ENCODE peak calls at places on chromosomes 2 and 18, in five cellular contexts. A is cardiac fibroblast; G is H7; C is CD8-positive, alpha-beta T cell; B is naive thymus-derived CD4-positive, alpha-beta T cell. S is an unnamed sample.
A peak's percentile ranks its signal among the peaks of the same experiment; 100 is the strongest.

GRCh38 chr2:78994789-78995188 is 30.7 kb upstream of the REG3G start:
- DNase-seq in C (no peak), A (no peak), G (no peak), B (no peak), S (no peak)

GRCh38 chr2:65366595-65367125 is 65.7 kb downstream of the SPRED2 start:
- DNase-seq in B (no peak), C (no peak), G (no peak), A (peak; percentile 90), S (peak; percentile 84)

GRCh38 chr2:110746586-110747521 is 14.5 kb downstream of the ACOXL start:
- DNase-seq in C (no peak), G (no peak), B (no peak), A (no peak), S (no peak)

GRCh38 chr2:112034924-112035323 is 20.1 kb upstream of the TMEM87B start:
- DNase-seq in B (no peak), C (no peak), A (no peak), G (no peak), S (no peak)

GRCh38 chr18:26549103-26549485 is 741 bp upstream of the KCTD1 start:
- DNase-seq in C (no peak), A (peak; percentile 49), B (peak; percentile 34), G (peak; percentile 78), S (peak; percentile 58)

GRCh38 chr2:108460345-108461037 is 11.5 kb downstream of the GCC2 start:
- DNase-seq in B (no peak), G (no peak), C (no peak), A (no peak), S (peak; percentile 13)

GRCh38 chr18:62715829-62716678 is 713 bp downstream of the PHLPP1 start:
- DNase-seq in C (peak; percentile 78), A (peak; percentile 64), G (peak; percentile 76), B (peak; percentile 61), S (peak; percentile 90)

GRCh38 chr2:24643051-24643450 is 150.1 kb downstream of the PTRHD1 start:
- DNase-seq in G (no peak), B (no peak), A (peak; percentile 16), C (no peak), S (no peak)

GRCh38 chr2:239240480-239240881 is 160.3 kb downstream of the HDAC4 start:
- DNase-seq in G (no peak), B (peak; percentile 10), A (no peak), C (peak; percentile 44), S (no peak)

GRCh38 chr18:74040459-74041332 is 106.9 kb downstream of the FBXO15 start:
- DNase-seq in B (peak; percentile 81), G (peak; percentile 68), C (peak; percentile 70), A (peak; percentile 1), S (peak; percentile 49)

GRCh38 chr2:64202206-64202864 is 58.1 kb upstream of the PELI1 start:
- DNase-seq in A (peak; percentile 68), B (no peak), C (no peak), G (no peak), S (peak; percentile 72)

GRCh38 chr2:1645761-1646476 is 98.4 kb downstream of the PXDN start:
- DNase-seq in A (no peak), G (peak; percentile 52), B (no peak), C (no peak), S (no peak)

GRCh38 chr18:13235326-13235937 is 16.9 kb downstream of the LDLRAD4 start:
- DNase-seq in A (no peak), B (no peak), C (peak; percentile 19), G (peak; percentile 33), S (no peak)

GRCh38 chr2:85853499-85854165 is 35.2 kb downstream of the ST3GAL5 start:
- DNase-seq in C (peak; percentile 70), B (peak; percentile 39), G (no peak), A (no peak), S (peak; percentile 70)

GRCh38 chr2:38406597-38407110 is 29.6 kb upstream of the ATL2 start:
- DNase-seq in B (no peak), G (peak; percentile 56), C (no peak), A (peak; percentile 54), S (no peak)

GRCh38 chr18:31512203-31512764 is 14.3 kb downstream of the DSG2 start:
- DNase-seq in A (peak; percentile 60), B (no peak), C (no peak), G (no peak), S (no peak)

GRCh38 chr18:11081009-11081532 is 68.3 kb downstream of the PIEZO2 start:
- DNase-seq in C (no peak), A (no peak), G (no peak), B (no peak), S (peak; percentile 61)

GRCh38 chr2:176136375-176137248 is 7.1 kb downstream of the HOXD8 start:
- DNase-seq in A (no peak), C (no peak), G (peak; percentile 83), B (peak; percentile 20), S (no peak)

GRCh38 chr18:44495151-44495550 is 185.5 kb upstream of the SETBP1 start:
- DNase-seq in C (no peak), B (no peak), G (no peak), A (no peak), S (no peak)

GRCh38 chr18:10010611-10011015 is 96.8 kb downstream of the VAPA start:
- DNase-seq in A (peak; percentile 97), B (no peak), G (no peak), C (no peak), S (no peak)

GRCh38 chr2:191675807-191676667 is 1.9 kb upstream of the NABP1 start:
- DNase-seq in C (peak; percentile 72), B (peak; percentile 38), A (peak; percentile 43), G (no peak), S (peak; percentile 95)

GRCh38 chr2:199206536-199206935 is 251.2 kb downstream of the SATB2 start:
- DNase-seq in C (no peak), G (no peak), B (no peak), A (no peak), S (no peak)

GRCh38 chr2:25362564-25363145 is 20.9 kb upstream of the DNMT3A start:
- DNase-seq in G (no peak), C (peak; percentile 77), B (peak; percentile 52), A (no peak), S (peak; percentile 93)

GRCh38 chr2:23803275-23803964 is 123.5 kb downstream of the ATAD2B start:
- DNase-seq in C (no peak), A (peak; percentile 69), G (no peak), B (no peak), S (no peak)

GRCh38 chr18:9792565-9793226 is 84.6 kb downstream of the RAB31 start:
- DNase-seq in B (peak; percentile 25), A (no peak), C (no peak), G (peak; percentile 76), S (peak; percentile 40)

GRCh38 chr2:134128746-134129145 is 125.1 kb upstream of the MGAT5 start:
- DNase-seq in G (no peak), B (no peak), C (no peak), A (no peak), S (no peak)

GRCh38 chr18:79896746-79897145 is 54.7 kb downstream of the SLC66A2 start:
- DNase-seq in C (no peak), B (no peak), G (no peak), A (no peak), S (no peak)

GRCh38 chr2:15584767-15585469 is 6.8 kb upstream of the DDX1 start:
- DNase-seq in B (no peak), C (no peak), A (peak; percentile 6), G (no peak), S (no peak)

GRCh38 chr2:33153008-33153407 is 206.3 kb downstream of the LTBP1 start:
- DNase-seq in G (no peak), C (no peak), A (peak; percentile 67), B (no peak), S (no peak)

GRCh38 chr2:201258666-201258999 is 1.7 kb upstream of the CASP8 start:
- DNase-seq in G (peak; percentile 33), B (no peak), C (no peak), A (no peak), S (no peak)

GRCh38 chr2:201257941-201258665 is 2.2 kb upstream of the CASP8 start:
- DNase-seq in C (peak; percentile 94), G (peak; percentile 30), B (peak; percentile 83), A (peak; percentile 93), S (peak; percentile 96)

GRCh38 chr2:201259216-201259615 is 1.1 kb upstream of the CASP8 start:
- DNase-seq in A (no peak), C (no peak), B (no peak), G (no peak), S (no peak)

GRCh38 chr2:201256001-201256544 is 4.3 kb upstream of the CASP8 start:
- DNase-seq in G (no peak), A (no peak), C (no peak), B (no peak), S (no peak)

DNA sequence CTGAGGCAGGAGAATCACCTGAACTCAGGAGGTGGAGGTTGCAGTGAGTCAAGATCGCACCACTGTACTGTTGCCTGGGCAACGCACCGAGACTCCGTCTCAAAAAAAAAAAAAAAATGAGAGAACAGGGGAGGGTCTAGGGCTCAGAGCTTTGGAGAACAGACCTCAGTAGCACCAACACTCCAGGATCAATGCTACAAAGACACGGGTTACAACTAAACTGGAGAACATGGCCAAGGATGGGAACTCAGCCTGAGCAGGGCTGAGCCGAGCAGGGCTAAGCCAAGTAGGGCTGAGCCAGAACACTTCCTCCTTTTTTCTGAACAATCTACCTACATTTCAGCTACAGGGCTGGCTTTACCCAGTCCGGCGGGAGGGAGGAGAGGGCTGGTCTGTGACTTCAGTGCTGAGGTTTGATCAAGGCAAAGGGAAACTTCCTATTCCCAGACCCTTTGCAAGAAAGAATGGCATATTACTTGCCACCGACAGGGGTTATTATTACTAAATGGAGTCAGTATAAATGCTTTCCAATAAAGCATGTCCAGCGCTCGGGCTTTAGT is 2.9 kb upstream of the CASP8 start:
- DNase-seq in A (no peak), B (peak; percentile 47), C (peak; percentile 72), G (peak; percentile 19), S (peak; percentile 73)
- H3K4me3 ChIP-seq in A (peak overlapping the region; percentile 61), B (peak overlapping the region; percentile 80), C (peak overlapping the region; percentile 45), G (peak overlapping the region; percentile 33), S (peak overlapping the region; percentile 69)

GRCh38 chr2:236934166-236934565 is 151.5 kb upstream of the COPS8 start:
- DNase-seq in C (no peak), A (no peak), G (no peak), B (no peak), S (no peak)
- H3K4me3 ChIP-seq in C (no peak overlapping the region), A (no peak overlapping the region), G (no peak overlapping the region), B (no peak overlapping the region), S (no peak overlapping the region)

DNA sequence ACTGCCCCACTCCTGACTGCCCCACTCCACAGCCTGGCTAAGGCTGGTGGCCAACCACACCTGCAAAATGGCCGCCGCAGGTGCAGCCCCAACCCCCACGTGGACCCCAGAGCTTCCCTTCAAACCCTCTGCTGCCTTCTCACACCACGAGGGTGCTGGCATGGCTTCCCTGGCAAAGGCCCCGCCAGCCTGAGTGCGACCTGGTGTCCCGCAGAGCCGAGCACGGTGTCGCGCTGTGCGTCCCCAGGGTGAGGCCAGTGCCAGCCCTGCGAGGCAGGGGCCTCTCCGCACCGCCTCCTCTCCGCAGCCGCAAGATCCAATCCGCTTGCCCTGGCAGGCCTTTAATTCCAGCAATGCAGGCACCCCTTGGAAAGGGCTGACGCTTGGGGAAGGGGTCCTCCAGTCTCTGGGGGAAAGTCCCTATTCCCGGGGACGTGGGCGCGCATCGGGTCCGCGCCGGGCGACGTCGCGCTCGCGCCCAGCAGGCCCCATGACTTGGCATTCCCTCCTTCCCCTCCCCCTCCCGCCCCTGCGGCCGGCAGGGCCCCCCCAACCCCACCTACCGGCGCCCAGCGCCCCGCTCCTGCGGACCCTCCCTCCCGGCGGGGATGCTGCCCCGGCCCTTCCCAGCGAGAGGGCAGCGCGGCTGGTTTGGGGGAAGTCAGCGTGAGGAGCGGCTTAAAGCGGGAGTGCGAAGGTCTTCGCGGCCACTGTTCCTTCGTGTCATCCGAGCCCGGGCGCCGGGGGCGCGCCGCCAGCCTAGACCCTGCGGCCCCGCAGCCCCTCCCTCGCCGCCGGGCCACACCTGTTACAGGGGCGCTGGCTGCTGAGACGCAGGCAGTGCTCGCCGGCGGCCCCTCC is 1.2 kb downstream of the KIF1A start:
- DNase-seq in C (peak; percentile 44), A (no peak), G (peak; percentile 92), B (peak; percentile 20), S (no peak)
- H3K4me3 ChIP-seq in C (no peak overlapping the region), A (no peak overlapping the region), G (peak overlapping the region; percentile 82), B (no peak overlapping the region), S (no peak overlapping the region)

GRCh38 chr2:27697660-27698059 is 34.0 kb downstream of the SLC4A1AP start:
- DNase-seq in G (no peak), A (no peak), B (no peak), C (no peak), S (no peak)
- H3K4me3 ChIP-seq in G (no peak overlapping the region), A (no peak overlapping the region), B (no peak overlapping the region), C (no peak overlapping the region), S (no peak overlapping the region)